ENCODE peak calls at places on chromosome 16, in ten cellular contexts. B is colonic mucosa, F is tibial nerve, I is prostate gland, W is Peyer's patch, T is A549, G is brain microvascular endothelial cell, X is thyroid gland, E is Panc1, M is psoas muscle. A is an unnamed sample.

GRCh38 chr16:86566601-86566965 is at the start of gene FOXC2:
- DNase-seq in X (peak; percentile 69), F (peak; percentile 87), M (peak; percentile 82), E (no peak), G (peak; percentile 95), B (peak; percentile 70), T (peak; percentile 75), I (peak; percentile 44), W (peak; percentile 37), A (peak; percentile 67)

GRCh38 chr16:88558457-88559442 is 11.5 kb upstream of the ZC3H18 start:
- DNase-seq in G (peak; percentile 52), B (peak; percentile 85), F (peak; percentile 36), M (peak; percentile 79), I (peak; percentile 23), W (no peak), X (peak; percentile 73), T (peak; percentile 83), E (no peak), A (peak; percentile 59)

GRCh38 chr16:14307623-14308356 is 236.7 kb downstream of the MRTFB start:
- DNase-seq in W (no peak), G (no peak), B (no peak), I (no peak), F (no peak), X (no peak), T (peak; percentile 74), E (no peak), M (peak; percentile 70), A (no peak)

GRCh38 chr16:13018026-13018425 is 116.6 kb downstream of the SHISA9 start:
- DNase-seq in B (no peak), X (no peak), G (no peak), W (no peak), T (no peak), F (no peak), E (no peak), I (no peak), M (no peak), A (no peak)

GRCh38 chr16:19384656-19385055 is 33.0 kb upstream of the TMC5 start:
- DNase-seq in E (no peak), M (no peak), W (no peak), F (no peak), T (peak; percentile 37), X (peak; percentile 76), I (peak; percentile 65), G (no peak), B (peak; percentile 67), A (peak; percentile 56)

GRCh38 chr16:4489030-4489429 is 12.8 kb downstream of the HMOX2 start:
- DNase-seq in B (no peak), E (no peak), G (peak; percentile 77), I (no peak), T (no peak), M (no peak), W (no peak), F (no peak), X (no peak), A (no peak)

GRCh38 chr16:2779151-2779920 is 2.3 kb upstream of the ELOB start:
- DNase-seq in B (no peak), T (no peak), M (no peak), E (no peak), I (no peak), G (no peak), X (no peak), F (no peak), W (no peak), A (no peak)

GRCh38 chr16:84943620-84944019 is 67.7 kb downstream of the ZDHHC7 start:
- DNase-seq in X (no peak), F (no peak), W (no peak), T (no peak), M (no peak), G (no peak), I (no peak), E (no peak), B (no peak), A (no peak)

GRCh38 chr16:48479955-48480354 is 94.7 kb upstream of the SIAH1 start:
- DNase-seq in G (no peak), F (no peak), M (no peak), W (no peak), X (no peak), E (no peak), B (no peak), T (no peak), I (no peak), A (no peak)

GRCh38 chr16:13994239-13995106 is 74.5 kb downstream of the ERCC4 start:
- DNase-seq in G (no peak), W (no peak), X (no peak), M (no peak), F (no peak), E (no peak), T (no peak), I (no peak), B (no peak), A (no peak)

GRCh38 chr16:24748242-24748641 is 18.8 kb downstream of the TNRC6A start:
- DNase-seq in W (no peak), E (peak; percentile 81), T (peak; percentile 29), I (peak; percentile 10), G (peak; percentile 91), B (no peak), X (peak; percentile 43), F (no peak), M (no peak), A (peak; percentile 45)

DNA sequence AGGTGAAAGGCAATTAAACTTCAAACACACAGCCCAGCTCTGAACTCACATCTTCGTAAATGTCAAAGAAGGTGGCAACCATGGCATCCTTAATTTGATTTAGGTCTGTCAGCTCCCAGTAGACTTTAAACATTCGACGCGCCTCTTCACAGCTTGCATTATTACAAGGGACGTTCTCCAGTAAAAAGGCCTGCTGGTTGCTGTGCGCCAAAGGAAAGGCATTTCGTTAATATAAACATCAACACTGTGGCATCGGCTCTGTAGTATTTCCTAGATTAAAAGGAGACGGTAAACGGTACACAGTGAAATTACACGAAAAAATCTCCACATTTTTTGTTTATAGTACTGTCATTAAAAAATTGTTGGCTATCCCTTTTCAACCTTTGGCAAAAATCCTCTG is 116.8 kb upstream of the NETO2 start:
- DNase-seq in G (no peak), B (no peak), I (no peak), X (no peak), M (no peak), F (no peak), E (no peak), W (no peak), T (no peak), A (no peak)
- TF ChIP-seq CTCF in G (no peak), B (no peak), I (no peak), X (no peak), M (no peak), F (no peak), E (no peak), W (no peak), T (no peak), A (no peak)

GRCh38 chr16:72203401-72203800 is 31.4 kb upstream of the PMFBP1 start:
- DNase-seq in G (peak; percentile 28), E (no peak), W (peak; percentile 19), T (no peak), I (no peak), B (no peak), M (no peak), X (no peak), F (no peak), A (peak; percentile 34)
- H3K27ac ChIP-seq in G (no peak overlapping the region), E (no peak overlapping the region), W (peak overlapping the region; percentile 12), T (no peak overlapping the region), I (no peak overlapping the region), B (peak overlapping the region; percentile 57), M (peak overlapping the region; percentile 36), X (no peak overlapping the region), F (peak overlapping the region; percentile 88), A (no peak overlapping the region)

DNA sequence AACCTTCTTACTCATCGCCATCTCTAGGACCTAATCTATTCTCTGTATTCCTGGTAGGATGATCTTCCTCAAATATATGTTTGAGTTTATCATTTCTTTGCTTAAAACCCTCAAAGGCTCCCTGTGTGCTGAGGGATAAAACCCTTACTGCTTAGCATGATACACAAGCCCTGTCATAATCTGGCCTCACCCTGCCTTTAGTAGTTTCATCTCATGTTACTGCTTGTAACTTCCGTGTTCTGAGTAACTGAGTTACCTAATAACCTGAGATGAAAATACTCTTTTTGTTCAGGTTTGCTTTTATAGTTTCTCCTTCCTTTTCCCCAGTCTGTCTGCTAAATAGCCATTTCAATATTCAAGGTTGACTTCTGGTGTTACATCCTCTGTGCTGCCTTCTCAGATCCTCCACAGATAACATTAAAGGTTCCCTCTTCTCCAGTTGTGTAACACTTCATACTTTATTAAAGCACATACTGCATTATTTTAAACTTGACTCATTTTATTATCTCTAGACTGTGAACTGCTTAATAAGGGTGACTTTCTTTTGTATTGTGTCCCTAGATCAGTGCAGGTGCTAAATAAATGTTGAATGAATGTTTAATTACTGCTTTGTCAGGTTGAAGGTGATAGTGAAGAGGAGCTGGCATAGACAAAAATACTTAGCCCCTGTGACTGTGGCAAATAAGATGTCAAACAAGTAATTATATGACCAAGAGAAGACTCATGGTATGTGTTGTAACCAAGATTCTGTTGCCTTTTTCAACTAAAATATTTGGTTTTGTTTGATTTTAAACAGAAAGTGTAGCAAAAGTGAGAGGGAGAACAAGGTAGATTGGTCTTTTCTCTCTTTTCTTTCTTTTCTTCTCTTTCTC is 47.8 kb downstream of the NFAT5 start:
- DNase-seq in M (no peak), W (no peak), G (no peak), F (no peak), E (no peak), X (no peak), B (peak; percentile 40), T (peak; percentile 54), I (peak; percentile 49), A (no peak)
- TF ChIP-seq CTCF in M (no peak), W (no peak), G (no peak), F (no peak), E (no peak), X (no peak), B (no peak), T (no peak), I (no peak), A (no peak)

GRCh38 chr16:79929260-79929977 is 328.9 kb upstream of the MAF start:
- DNase-seq in B (no peak), X (no peak), M (no peak), F (no peak), T (no peak), W (no peak), I (no peak), E (no peak), G (no peak), A (no peak)
- H3K27ac ChIP-seq in B (no peak overlapping the region), X (no peak overlapping the region), M (no peak overlapping the region), F (peak overlapping the region; percentile 52), T (no peak overlapping the region), W (no peak overlapping the region), I (no peak overlapping the region), E (no peak overlapping the region), G (no peak overlapping the region), A (peak overlapping the region; percentile 47)

GRCh38 chr16:50021509-50021908 is 3.5 kb upstream of the CNEP1R1 start:
- DNase-seq in X (no peak), F (no peak), G (peak; percentile 25), I (no peak), M (no peak), E (no peak), B (no peak), W (no peak), T (peak; percentile 20), A (no peak)
- TF ChIP-seq CTCF in X (no peak), F (no peak), G (peak; percentile 45), I (no peak), M (no peak), E (no peak), B (no peak), W (no peak), T (no peak), A (no peak)

GRCh38 chr16:82150569-82150968 is 19.5 kb downstream of the MPHOSPH6 start:
- DNase-seq in E (no peak), T (no peak), B (no peak), X (no peak), G (no peak), M (no peak), W (no peak), I (no peak), F (no peak), A (no peak)
- H3K27ac ChIP-seq in E (peak overlapping the region; percentile 86), T (no peak overlapping the region), B (no peak overlapping the region), X (no peak overlapping the region), G (no peak overlapping the region), M (no peak overlapping the region), W (no peak overlapping the region), I (no peak overlapping the region), F (no peak overlapping the region), A (no peak overlapping the region)

A was measured in lung.